ENCODE peak calls at places on chromosomes 1 and 21, in six cellular contexts. E is pancreas; J is colonic mucosa; U is neural progenitor cell; A is astrocyte of the spinal cord; S is CD8-positive, alpha-beta T cell. K is an unnamed sample.

GRCh38 chr1:198780376-198780775 is 141.5 kb downstream of the PTPRC start:
- DNase-seq in E (no peak), A (peak), S (no peak), J (no peak), U (no peak), K (no peak)

GRCh38 chr1:48109390-48110009 is 112.3 kb upstream of the TRABD2B start:
- DNase-seq in U (peak), A (peak), J (peak), E (no peak), S (no peak), K (peak)

GRCh38 chr1:6345460-6345859 is 48.1 kb downstream of the ACOT7 start:
- DNase-seq in S (no peak), J (no peak), U (no peak), A (no peak), E (no peak), K (no peak)

GRCh38 chr1:71089536-71090270 is 8.9 kb upstream of the ZRANB2 start:
- DNase-seq in J (no peak), A (peak), U (no peak), S (no peak), E (no peak), K (peak)

GRCh38 chr1:152501704-152502103 is 8.9 kb upstream of the LCE5A start:
- DNase-seq in S (no peak), U (no peak), J (no peak), A (no peak), E (no peak), K (no peak)

GRCh38 chr1:41053324-41053723 is 31.8 kb upstream of the SLFNL1 start:
- DNase-seq in A (no peak), U (no peak), S (no peak), J (no peak), E (no peak), K (no peak)

GRCh38 chr21:33949516-33950424 is 34.2 kb upstream of the ATP5PO start:
- DNase-seq in E (no peak), S (peak), J (no peak), A (no peak), U (no peak), K (no peak)

GRCh38 chr1:115373305-115373704 is 35.3 kb upstream of the NGF start:
- DNase-seq in E (no peak), J (no peak), U (no peak), S (no peak), A (peak), K (no peak)

GRCh38 chr1:202593845-202594244 is 116.4 kb downstream of the SYT2 start:
- DNase-seq in J (no peak), A (peak), E (no peak), S (no peak), U (no peak), K (no peak)

GRCh38 chr21:44984428-44984791 is 44.6 kb downstream of the SLX9 start:
- DNase-seq in U (no peak), S (no peak), A (no peak), J (no peak), E (peak), K (no peak)

GRCh38 chr1:2121071-2121691 is 71.0 kb downstream of the PRKCZ start:
- DNase-seq in J (no peak), U (no peak), S (no peak), A (no peak), E (no peak), K (no peak)

GRCh38 chr1:1841575-1841991 is 49.3 kb downstream of the GNB1 start:
- DNase-seq in E (no peak), J (no peak), A (no peak), U (no peak), S (no peak), K (no peak)

GRCh38 chr1:12159826-12160225 is 7.0 kb upstream of the TNFRSF1B start:
- DNase-seq in E (peak), A (no peak), J (no peak), S (no peak), U (no peak), K (no peak)

GRCh38 chr1:234271243-234271606 is 102.0 kb upstream of the COA6 start:
- DNase-seq in S (no peak), U (no peak), J (no peak), E (no peak), A (no peak), K (no peak)

GRCh38 chr1:36576118-36576517 is 93.4 kb upstream of the CSF3R start:
- DNase-seq in E (no peak), J (peak), A (peak), S (peak), U (peak), K (peak)

GRCh38 chr1:117567435-117567834 is 38.4 kb upstream of the TENT5C start:
- DNase-seq in J (peak), S (peak), A (no peak), U (no peak), E (peak), K (no peak)
- H3K4me3 ChIP-seq in J (no peak), S (no peak), A (no peak), U (no peak), E (no peak), K (no peak)

GRCh38 chr1:29117381-29117780 is 6.3 kb downstream of the TMEM200B start:
- DNase-seq in J (no peak), U (no peak), E (no peak), A (no peak), S (no peak), K (no peak)
- TF ChIP-seq CTCF in J (no peak), U (no peak), E (no peak), A (peak), S (no peak), K (peak)

DNA sequence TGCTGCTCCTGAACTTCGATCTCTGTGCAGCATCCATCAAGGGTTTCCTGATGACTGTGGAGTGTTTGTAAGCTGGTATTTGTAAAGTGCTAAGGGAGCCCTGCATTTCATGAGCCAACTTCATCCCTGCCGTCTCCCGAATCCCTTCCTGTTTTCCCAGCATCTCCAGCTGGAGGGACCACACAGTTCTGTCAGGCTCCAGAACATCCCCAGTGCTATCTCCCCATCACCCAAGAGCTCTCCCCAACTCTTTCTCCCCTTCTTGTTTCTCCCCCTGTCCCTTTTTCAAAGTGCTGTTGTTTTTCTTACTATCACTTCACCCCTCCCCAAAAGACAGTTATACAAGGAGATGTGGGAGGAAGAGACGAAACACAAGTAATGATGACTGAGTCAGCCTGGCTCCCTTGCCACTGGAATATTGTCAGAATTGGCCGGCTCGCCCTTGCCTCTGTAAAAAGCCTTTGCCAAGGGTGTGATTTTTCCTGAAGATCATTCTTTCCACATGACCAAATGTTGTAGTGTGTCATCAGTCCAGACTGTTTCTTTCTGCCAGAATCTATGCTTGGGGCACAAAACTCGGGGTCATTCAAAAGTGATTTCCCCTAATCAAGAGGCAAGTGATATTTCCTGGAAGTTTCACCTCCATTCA is 2.7 kb upstream of the EFHD2 start:
- DNase-seq in S (no peak), J (no peak), A (peak), E (no peak), U (no peak), K (peak)
- H3K4me3 ChIP-seq in S (no peak), J (no peak), A (no peak), E (no peak), U (no peak), K (no peak)

DNA sequence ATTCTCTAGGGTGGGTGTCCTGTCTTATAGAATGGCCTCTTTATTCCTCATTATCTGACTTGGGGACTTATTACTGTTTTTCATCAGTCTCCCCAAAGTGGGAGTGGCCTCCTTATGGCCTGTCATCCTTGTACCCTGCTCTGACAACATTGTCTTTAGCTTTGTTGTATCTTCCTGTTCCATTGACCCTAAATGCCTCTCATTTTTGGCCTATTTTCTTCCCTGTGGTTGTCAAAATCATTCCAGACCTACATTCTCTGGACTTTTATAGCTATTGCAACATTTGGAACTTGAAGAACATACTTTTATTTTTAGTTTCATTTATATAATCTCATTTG is 9.7 kb downstream of the SFT2D2 start:
- DNase-seq in S (no peak), J (no peak), A (no peak), U (no peak), E (no peak), K (no peak)
- TF ChIP-seq CTCF in S (peak), J (no peak), A (no peak), U (no peak), E (no peak), K (no peak)

GRCh38 chr1:156065212-156065611 is 4.3 kb downstream of the RAB25 start:
- DNase-seq in J (no peak), E (no peak), S (no peak), A (no peak), U (no peak), K (no peak)

GRCh38 chr1:156063997-156064285 is 3.0 kb downstream of the RAB25 start:
- DNase-seq in U (peak), J (no peak), S (no peak), A (peak), E (no peak), K (no peak)

GRCh38 chr1:156064615-156065014 is 3.7 kb downstream of the RAB25 start:
- DNase-seq in E (no peak), S (no peak), J (no peak), A (no peak), U (no peak), K (no peak)

GRCh38 chr1:156062189-156062588 is 1.2 kb downstream of the RAB25 start:
- DNase-seq in A (no peak), U (no peak), E (no peak), S (no peak), J (peak), K (no peak)

DNA sequence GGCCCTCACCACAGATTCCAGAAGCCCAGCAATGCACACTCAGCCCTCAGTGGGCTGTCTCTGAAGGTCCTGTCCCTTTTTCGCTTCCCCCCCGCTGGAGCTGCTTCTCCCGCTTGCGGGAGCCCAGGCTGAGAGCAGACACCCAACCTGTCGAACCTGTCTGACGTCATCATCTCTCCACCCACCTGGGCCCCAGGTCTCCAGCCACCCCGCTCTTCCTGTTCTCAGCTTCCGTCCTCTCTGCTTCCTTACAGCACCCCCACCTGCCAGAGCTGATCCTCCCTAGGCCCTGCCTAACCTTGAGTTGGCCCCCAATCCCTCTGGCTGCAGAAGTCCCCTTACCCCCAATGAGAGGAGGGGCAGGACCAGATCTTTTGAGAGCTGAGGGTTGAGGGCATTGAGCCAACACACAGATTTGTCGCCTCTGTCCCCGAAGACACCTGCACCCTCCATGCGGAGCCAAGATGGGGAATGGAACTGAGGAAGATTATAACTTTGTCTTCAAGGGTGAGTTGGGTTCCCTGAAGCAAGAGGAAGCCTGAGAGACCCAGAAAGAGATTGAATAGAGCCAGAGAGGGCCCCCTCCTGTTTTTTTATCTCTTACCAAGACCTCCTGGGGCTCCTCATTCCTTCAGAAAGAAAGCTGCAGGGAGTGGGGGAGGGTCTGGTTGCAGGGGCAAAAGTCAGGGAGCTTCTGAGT is at the start of gene RAB25:
- DNase-seq in S (no peak), J (peak), A (no peak), E (peak), U (peak), K (no peak)
- H3K4me3 ChIP-seq in S (no peak), J (peak), A (no peak), E (peak), U (peak), K (no peak)

GRCh38 chr1:52904590-52905375 is 16.8 kb downstream of the ECHDC2 start:
- DNase-seq in A (no peak), E (no peak), J (no peak), S (peak), U (peak), K (no peak)
- TF ChIP-seq CTCF in A (peak), E (no peak), J (no peak), S (peak), U (peak), K (peak)

GRCh38 chr1:28927442-28928305 is 13.3 kb downstream of the EPB41 start:
- DNase-seq in S (no peak), A (peak), J (no peak), U (peak), E (no peak), K (no peak)
- H3K4me3 ChIP-seq in S (peak), A (no peak), J (no peak), U (peak), E (no peak), K (no peak)

GRCh38 chr1:156746716-156747631 is 4.5 kb downstream of the HDGF start:
- DNase-seq in J (peak), A (peak), E (peak), S (peak), U (peak), K (peak)
- TF ChIP-seq CTCF in J (no peak), A (peak), E (no peak), S (no peak), U (peak), K (peak)

GRCh38 chr1:16010837-16011236 is 6.8 kb downstream of the SRARP start:
- DNase-seq in S (no peak), J (no peak), A (no peak), E (peak), U (no peak), K (no peak)

GRCh38 chr1:16013908-16014258 is 4.0 kb downstream of the HSPB7 start:
- DNase-seq in A (no peak), J (no peak), U (no peak), E (no peak), S (no peak), K (no peak)

GRCh38 chr1:16011936-16012589 is 5.8 kb downstream of the HSPB7 start:
- DNase-seq in U (no peak), E (peak), J (no peak), A (no peak), S (no peak), K (no peak)

GRCh38 chr1:16013220-16013907 is 4.5 kb downstream of the HSPB7 start:
- DNase-seq in J (peak), S (no peak), U (peak), A (peak), E (peak), K (peak)

DNA sequence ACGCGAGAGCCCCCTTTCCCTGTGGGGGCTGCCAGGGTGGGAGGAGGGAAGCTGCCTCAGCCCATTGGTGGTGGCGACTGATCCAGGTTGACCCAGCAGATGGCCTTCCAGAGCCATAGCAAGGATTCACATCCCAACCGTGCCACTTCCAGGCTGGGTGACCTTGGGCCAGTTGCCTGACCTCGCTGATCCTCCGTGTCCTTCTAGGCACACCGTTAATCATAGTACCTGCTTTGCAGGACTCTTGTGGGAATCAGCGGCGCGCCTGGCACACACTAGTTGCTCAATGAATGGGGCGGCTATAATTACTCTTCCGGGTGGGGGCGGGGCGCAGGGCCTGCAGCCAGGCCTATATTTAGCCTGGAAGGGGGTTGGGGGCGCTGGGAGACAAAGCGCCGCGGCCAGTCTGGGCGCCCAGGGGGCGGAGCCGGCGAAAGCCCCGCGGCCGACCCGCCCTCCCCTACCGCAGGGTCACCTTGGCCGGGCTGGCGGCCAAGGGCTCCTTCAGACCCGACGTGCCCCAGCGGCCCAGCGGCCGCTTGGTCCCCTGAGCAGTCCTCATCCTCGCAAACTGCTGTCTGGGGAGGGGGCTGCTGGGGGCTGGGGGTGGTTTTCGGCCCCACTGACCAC is 5.1 kb downstream of the HSPB7 start:
- DNase-seq in J (peak), S (no peak), E (peak), A (peak), U (peak), K (peak)
- H3K4me3 ChIP-seq in J (peak), S (peak), E (peak), A (peak), U (peak), K (peak)

GRCh38 chr1:29181413-29182225 is at the start of gene SRSF4:
- DNase-seq in J (peak), S (peak), A (peak), U (peak), E (peak), K (peak)
- TF ChIP-seq CTCF in J (peak), S (peak), A (peak), U (peak), E (peak), K (peak)